ENCODE peak calls at places on chromosome 3, in seven cellular contexts. One of them, this sample, is unnamed. For H3K27me3, the result is how much of the 10 kb centered on the place peaks cover.

GRCh38 chr3:166114448-166114847 is 277.2 kb upstream of the BCHE start:
- DNase-seq in hepatocyte: no peak
- DNase-seq in left lung: no peak
- DNase-seq in SK-N-SH: no peak
- DNase-seq in spleen: no peak
- DNase-seq in IMR-90: no peak
- DNase-seq in AG04450: no peak
- DNase-seq in this sample: no peak

GRCh38 chr3:156820687-156821070 is 5.5 kb upstream of the LEKR1 start:
- DNase-seq in SK-N-SH: no peak
- DNase-seq in IMR-90: no peak
- DNase-seq in AG04450: no peak
- DNase-seq in hepatocyte: no peak
- DNase-seq in spleen: no peak
- DNase-seq in left lung: no peak
- DNase-seq in this sample: no peak

GRCh38 chr3:114392831-114393230 is 99.0 kb downstream of the TIGIT start:
- DNase-seq in spleen: no peak
- DNase-seq in hepatocyte: no peak
- DNase-seq in AG04450: no peak
- DNase-seq in left lung: no peak
- DNase-seq in SK-N-SH: no peak
- DNase-seq in IMR-90: no peak
- DNase-seq in this sample: no peak

GRCh38 chr3:16885948-16886683 is 1.4 kb downstream of the PLCL2 start:
- DNase-seq in IMR-90: no peak
- DNase-seq in SK-N-SH: no peak
- DNase-seq in spleen: peak
- DNase-seq in hepatocyte: no peak
- DNase-seq in AG04450: no peak
- DNase-seq in left lung: no peak
- DNase-seq in this sample: no peak

GRCh38 chr3:178561239-178561638 is 25.0 kb downstream of the KCNMB2 start:
- DNase-seq in hepatocyte: no peak
- DNase-seq in IMR-90: no peak
- DNase-seq in spleen: no peak
- DNase-seq in left lung: no peak
- DNase-seq in AG04450: no peak
- DNase-seq in SK-N-SH: no peak
- DNase-seq in this sample: no peak

GRCh38 chr3:9666704-9667445 is 17.6 kb downstream of the MTMR14 start:
- DNase-seq in hepatocyte: no peak
- DNase-seq in left lung: no peak
- DNase-seq in AG04450: no peak
- DNase-seq in SK-N-SH: no peak
- DNase-seq in spleen: peak
- DNase-seq in IMR-90: no peak
- DNase-seq in this sample: no peak

GRCh38 chr3:42505203-42505848 is 2.9 kb downstream of the VIPR1 start:
- DNase-seq in SK-N-SH: no peak
- DNase-seq in IMR-90: no peak
- DNase-seq in hepatocyte: peak
- DNase-seq in spleen: peak
- DNase-seq in left lung: peak
- DNase-seq in AG04450: no peak
- DNase-seq in this sample: no peak

GRCh38 chr3:76871655-76872054 is 168.2 kb upstream of the ROBO2 start:
- DNase-seq in SK-N-SH: peak
- DNase-seq in spleen: no peak
- DNase-seq in AG04450: no peak
- DNase-seq in IMR-90: no peak
- DNase-seq in left lung: no peak
- DNase-seq in hepatocyte: no peak
- DNase-seq in this sample: no peak

GRCh38 chr3:113258311-113258710 is 47.0 kb downstream of the BOC start:
- DNase-seq in SK-N-SH: no peak
- DNase-seq in AG04450: no peak
- DNase-seq in left lung: no peak
- DNase-seq in IMR-90: no peak
- DNase-seq in spleen: no peak
- DNase-seq in hepatocyte: no peak
- DNase-seq in this sample: no peak

GRCh38 chr3:183372911-183373310 is 55.5 kb downstream of the MCF2L2 start:
- DNase-seq in AG04450: no peak
- DNase-seq in IMR-90: no peak
- DNase-seq in left lung: no peak
- DNase-seq in hepatocyte: no peak
- DNase-seq in spleen: no peak
- DNase-seq in SK-N-SH: no peak
- DNase-seq in this sample: no peak

GRCh38 chr3:45665101-45665572 is 24.1 kb upstream of the SACM1L start:
- DNase-seq in IMR-90: peak
- DNase-seq in SK-N-SH: peak
- DNase-seq in left lung: no peak
- DNase-seq in hepatocyte: peak
- DNase-seq in AG04450: no peak
- DNase-seq in spleen: no peak
- DNase-seq in this sample: peak

GRCh38 chr3:173395412-173396181 is 1.9 kb upstream of the NLGN1 start:
- DNase-seq in left lung: peak
- DNase-seq in hepatocyte: peak
- DNase-seq in SK-N-SH: peak
- DNase-seq in IMR-90: peak
- DNase-seq in spleen: peak
- DNase-seq in AG04450: peak
- DNase-seq in this sample: peak

GRCh38 chr3:182523836-182524235 is 269.5 kb upstream of the ATP11B start:
- DNase-seq in IMR-90: no peak
- DNase-seq in left lung: no peak
- DNase-seq in AG04450: no peak
- DNase-seq in hepatocyte: no peak
- DNase-seq in spleen: no peak
- DNase-seq in SK-N-SH: no peak
- DNase-seq in this sample: no peak

GRCh38 chr3:48433472-48434118 is 3.7 kb upstream of the PLXNB1 start:
- DNase-seq in left lung: peak
- DNase-seq in hepatocyte: peak
- DNase-seq in IMR-90: peak
- DNase-seq in SK-N-SH: no peak
- DNase-seq in AG04450: no peak
- DNase-seq in spleen: peak
- DNase-seq in this sample: no peak

GRCh38 chr3:50454671-50455070 is 48.8 kb downstream of the CACNA2D2 start:
- DNase-seq in left lung: no peak
- DNase-seq in IMR-90: no peak
- DNase-seq in SK-N-SH: peak
- DNase-seq in spleen: no peak
- DNase-seq in hepatocyte: no peak
- DNase-seq in AG04450: no peak
- DNase-seq in this sample: no peak

GRCh38 chr3:106824856-106825255 is 552.4 kb upstream of the CCDC54 start:
- DNase-seq in IMR-90: peak
- DNase-seq in spleen: no peak
- DNase-seq in SK-N-SH: no peak
- DNase-seq in left lung: no peak
- DNase-seq in AG04450: peak
- DNase-seq in hepatocyte: peak
- DNase-seq in this sample: no peak

GRCh38 chr3:43729707-43730399 is 39.1 kb downstream of the ABHD5 start:
- DNase-seq in spleen: no peak
- DNase-seq in AG04450: no peak
- DNase-seq in left lung: peak
- DNase-seq in IMR-90: no peak
- DNase-seq in SK-N-SH: no peak
- DNase-seq in hepatocyte: peak
- DNase-seq in this sample: no peak

GRCh38 chr3:186107148-186108105 is 1.5 kb downstream of the ETV5 start:
- DNase-seq in hepatocyte: peak
- DNase-seq in left lung: peak
- DNase-seq in AG04450: no peak
- DNase-seq in SK-N-SH: peak
- DNase-seq in spleen: peak
- DNase-seq in IMR-90: peak
- DNase-seq in this sample: no peak
- H3K27me3 ChIP-seq in hepatocyte: under half
- H3K27me3 ChIP-seq in left lung: under half
- H3K27me3 ChIP-seq in AG04450: under half
- H3K27me3 ChIP-seq in SK-N-SH: under half
- H3K27me3 ChIP-seq in spleen: under half
- H3K27me3 ChIP-seq in IMR-90: under half
- H3K27me3 ChIP-seq in this sample: under half

GRCh38 chr3:15332405-15333098 is at the start of gene SH3BP5:
- DNase-seq in SK-N-SH: peak
- DNase-seq in AG04450: no peak
- DNase-seq in IMR-90: peak
- DNase-seq in spleen: peak
- DNase-seq in hepatocyte: peak
- DNase-seq in left lung: peak
- DNase-seq in this sample: peak

GRCh38 chr3:15330031-15330596 is 2.3 kb downstream of the SH3BP5 start:
- DNase-seq in spleen: no peak
- DNase-seq in AG04450: no peak
- DNase-seq in left lung: no peak
- DNase-seq in IMR-90: peak
- DNase-seq in hepatocyte: peak
- DNase-seq in SK-N-SH: no peak
- DNase-seq in this sample: no peak

GRCh38 chr3:15331606-15332404 is 581 bp downstream of the SH3BP5 start:
- DNase-seq in AG04450: no peak
- DNase-seq in spleen: peak
- DNase-seq in SK-N-SH: peak
- DNase-seq in hepatocyte: no peak
- DNase-seq in left lung: no peak
- DNase-seq in IMR-90: peak
- DNase-seq in this sample: peak

GRCh38 chr3:15329058-15330005 is 3.1 kb downstream of the SH3BP5 start:
- DNase-seq in AG04450: no peak
- DNase-seq in left lung: no peak
- DNase-seq in SK-N-SH: peak
- DNase-seq in IMR-90: no peak
- DNase-seq in spleen: no peak
- DNase-seq in hepatocyte: no peak
- DNase-seq in this sample: no peak

GRCh38 chr3:15331072-15331605 is 1.2 kb downstream of the SH3BP5 start:
- DNase-seq in spleen: no peak
- DNase-seq in SK-N-SH: no peak
- DNase-seq in hepatocyte: no peak
- DNase-seq in AG04450: no peak
- DNase-seq in IMR-90: no peak
- DNase-seq in left lung: no peak
- DNase-seq in this sample: no peak
- TF ChIP-seq CTCF in spleen: no peak
- TF ChIP-seq CTCF in SK-N-SH: no peak
- TF ChIP-seq CTCF in hepatocyte: no peak
- TF ChIP-seq CTCF in AG04450: no peak
- TF ChIP-seq CTCF in IMR-90: no peak
- TF ChIP-seq CTCF in left lung: no peak
- TF ChIP-seq CTCF in this sample: no peak

GRCh38 chr3:85077018-85077417 is 118.2 kb downstream of the CADM2 start:
- DNase-seq in hepatocyte: no peak
- DNase-seq in AG04450: no peak
- DNase-seq in SK-N-SH: no peak
- DNase-seq in left lung: no peak
- DNase-seq in spleen: no peak
- DNase-seq in IMR-90: no peak
- DNase-seq in this sample: no peak
- H3K4me3 ChIP-seq in hepatocyte: no peak
- H3K4me3 ChIP-seq in AG04450: no peak
- H3K4me3 ChIP-seq in SK-N-SH: no peak
- H3K4me3 ChIP-seq in left lung: no peak
- H3K4me3 ChIP-seq in spleen: no peak
- H3K4me3 ChIP-seq in IMR-90: no peak
- H3K4me3 ChIP-seq in this sample: no peak

GRCh38 chr3:27728195-27729087 is 6.3 kb upstream of the EOMES start:
- DNase-seq in AG04450: no peak
- DNase-seq in IMR-90: no peak
- DNase-seq in spleen: peak
- DNase-seq in hepatocyte: no peak
- DNase-seq in SK-N-SH: peak
- DNase-seq in left lung: no peak
- DNase-seq in this sample: no peak

GRCh38 chr3:27726240-27726639 is 4.1 kb upstream of the EOMES start:
- DNase-seq in spleen: no peak
- DNase-seq in AG04450: no peak
- DNase-seq in left lung: no peak
- DNase-seq in hepatocyte: no peak
- DNase-seq in SK-N-SH: no peak
- DNase-seq in IMR-90: no peak
- DNase-seq in this sample: no peak

GRCh38 chr3:27729325-27729724 is 7.2 kb upstream of the EOMES start:
- DNase-seq in AG04450: no peak
- DNase-seq in spleen: no peak
- DNase-seq in SK-N-SH: no peak
- DNase-seq in hepatocyte: no peak
- DNase-seq in IMR-90: no peak
- DNase-seq in left lung: no peak
- DNase-seq in this sample: no peak

GRCh38 chr3:27729748-27730611 is 7.9 kb upstream of the EOMES start:
- DNase-seq in AG04450: no peak
- DNase-seq in spleen: no peak
- DNase-seq in IMR-90: no peak
- DNase-seq in SK-N-SH: no peak
- DNase-seq in hepatocyte: no peak
- DNase-seq in left lung: no peak
- DNase-seq in this sample: peak

DNA sequence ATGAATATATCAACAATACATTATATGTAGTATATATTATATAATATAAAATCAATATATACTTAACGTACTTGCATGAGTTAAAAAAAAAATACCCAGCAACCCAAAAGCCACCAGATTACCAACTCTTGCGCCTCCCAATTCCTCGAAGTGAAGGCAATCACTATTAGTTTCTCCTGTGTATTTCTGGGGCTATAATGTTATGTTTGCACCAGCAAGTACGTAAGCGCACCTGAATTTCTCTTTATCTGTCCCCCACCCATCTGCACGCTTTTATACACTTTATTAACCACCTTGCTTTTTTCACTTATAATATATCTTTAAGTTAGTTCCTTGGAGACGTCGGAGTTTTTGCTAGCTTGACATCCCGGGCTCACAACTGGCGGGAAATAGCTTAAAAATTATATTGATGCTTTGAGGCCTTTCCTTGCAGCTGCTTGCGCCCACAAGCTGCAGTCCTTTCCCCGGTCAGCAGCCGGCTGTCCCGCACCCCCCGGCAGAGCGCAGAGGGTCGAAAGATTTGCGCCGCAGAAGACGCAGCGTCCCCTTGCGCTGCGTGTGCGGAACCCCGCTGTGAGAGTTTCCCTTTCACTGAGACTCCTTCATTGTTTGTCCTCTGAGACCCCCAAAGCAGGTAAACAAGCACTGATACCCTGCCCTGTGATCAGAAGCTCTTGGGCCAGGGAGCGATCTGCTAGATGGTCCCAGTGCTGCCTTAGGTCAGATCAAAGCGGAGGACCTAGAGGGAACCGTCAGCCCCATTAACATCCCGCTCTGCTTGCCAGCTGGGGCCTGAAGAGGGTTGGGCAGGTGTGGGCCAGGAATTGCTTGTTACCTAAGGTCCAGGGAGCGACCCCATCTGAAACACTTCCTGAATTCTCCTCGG is 8.9 kb upstream of the EOMES start:
- DNase-seq in left lung: no peak
- DNase-seq in AG04450: no peak
- DNase-seq in SK-N-SH: no peak
- DNase-seq in hepatocyte: no peak
- DNase-seq in spleen: no peak
- DNase-seq in IMR-90: no peak
- DNase-seq in this sample: no peak
- H3K27me3 ChIP-seq in left lung: half or more
- H3K27me3 ChIP-seq in AG04450: half or more
- H3K27me3 ChIP-seq in SK-N-SH: half or more
- H3K27me3 ChIP-seq in hepatocyte: half or more
- H3K27me3 ChIP-seq in spleen: half or more
- H3K27me3 ChIP-seq in IMR-90: half or more
- H3K27me3 ChIP-seq in this sample: under half